ENCODE peak calls at places on chromosomes 13 and 19, in four cellular contexts. L is aorta, P is iPS DF 19.7, H is NCI-H2029 treated with DMSO at 0.1 percent for 48 hours. U is an unnamed sample.

GRCh38 chr19:41815301-41815700 is 18.9 kb downstream of the CEACAM3 start:
- DNase-seq in H (no peak), L (no peak), P (no peak), U (no peak)

GRCh38 chr13:34833562-34834182 is 108.4 kb upstream of the NBEA start:
- DNase-seq in H (no peak), P (peak), L (no peak), U (no peak)

GRCh38 chr13:46894534-46894906 is 2.3 kb downstream of the HTR2A start:
- DNase-seq in H (no peak), P (no peak), L (no peak), U (no peak)

GRCh38 chr19:48715681-48716171 is 3.8 kb downstream of the MAMSTR start:
- DNase-seq in P (no peak), H (no peak), L (no peak), U (no peak)

GRCh38 chr13:99067160-99067985 is 89.5 kb upstream of the DOCK9 start:
- DNase-seq in L (no peak), P (no peak), H (no peak), U (no peak)

GRCh38 chr13:52195052-52195837 is 35.8 kb upstream of the NEK3 start:
- DNase-seq in H (no peak), L (peak), P (peak), U (peak)

GRCh38 chr19:42108527-42109389 is 23.5 kb downstream of the POU2F2 start:
- DNase-seq in P (peak), H (peak), L (peak), U (peak)

GRCh38 chr13:73880365-73880764 is 253.8 kb downstream of the KLF12 start:
- DNase-seq in P (no peak), H (no peak), L (no peak), U (no peak)

GRCh38 chr13:113857531-113858195 is 6.2 kb downstream of the GAS6 start:
- DNase-seq in H (no peak), L (no peak), P (no peak), U (peak)

GRCh38 chr19:49554701-49555181 is 25.6 kb downstream of the NOSIP start:
- DNase-seq in H (no peak), L (no peak), P (no peak), U (no peak)

GRCh38 chr19:5172859-5173577 is 167.6 kb downstream of the PTPRS start:
- DNase-seq in P (no peak), H (no peak), L (peak), U (no peak)

GRCh38 chr13:95814494-95814893 is 137.6 kb downstream of the DNAJC3 start:
- DNase-seq in L (no peak), P (no peak), H (no peak), U (no peak)

GRCh38 chr19:4369109-4369887 is 25.9 kb downstream of the MPND start:
- DNase-seq in L (peak), H (no peak), P (no peak), U (peak)

GRCh38 chr19:45442927-45443461 is 19.3 kb upstream of the ERCC1 start:
- DNase-seq in L (peak), P (no peak), H (no peak), U (peak)

GRCh38 chr19:47661161-47661560 is 52.1 kb upstream of the EHD2 start:
- DNase-seq in L (peak), H (no peak), P (no peak), U (no peak)

GRCh38 chr13:90201198-90201597 is 1146.3 kb upstream of the MIR17HG start:
- DNase-seq in P (no peak), L (no peak), H (no peak), U (no peak)

GRCh38 chr13:101527130-101527529 is 74.7 kb downstream of the ITGBL1 start:
- DNase-seq in L (no peak), H (no peak), P (no peak), U (no peak)

GRCh38 chr19:6279620-6279930 is 200 bp downstream of the MLLT1 start:
- DNase-seq in P (no peak), L (no peak), H (no peak), U (no peak)

GRCh38 chr19:7460562-7460966 is 28.3 kb downstream of the PEX11G start:
- DNase-seq in L (no peak), P (no peak), H (no peak), U (no peak)

GRCh38 chr13:32901994-32902780 is 114.0 kb upstream of the KL start:
- DNase-seq in H (no peak), L (no peak), P (no peak), U (no peak)

GRCh38 chr13:114142640-114143490 is 10.4 kb upstream of the RASA3 start:
- DNase-seq in H (peak), L (peak), P (no peak), U (peak)

GRCh38 chr19:55653651-55654322 is 1.0 kb upstream of the U2AF2 start:
- DNase-seq in H (peak), L (peak), P (no peak), U (peak)

GRCh38 chr13:80050252-80050651 is 290.7 kb downstream of the SPRY2 start:
- DNase-seq in L (no peak), P (no peak), H (no peak), U (no peak)

GRCh38 chr13:51148952-51149573 is 38.0 kb upstream of the C13orf42 start:
- DNase-seq in P (no peak), H (no peak), L (no peak), U (no peak)

GRCh38 chr13:111322001-111322915 is 1.8 kb downstream of the TEX29 start:
- DNase-seq in P (no peak), L (no peak), H (no peak), U (no peak)

GRCh38 chr19:42069619-42070293 is at the start of gene GRIK5:
- DNase-seq in H (no peak), P (no peak), L (no peak), U (no peak)

GRCh38 chr13:38202730-38203129 is 146.9 kb upstream of the UFM1 start:
- DNase-seq in P (no peak), L (no peak), H (no peak), U (no peak)

GRCh38 chr19:1648926-1649541 is 3.4 kb downstream of the TCF3 start:
- DNase-seq in P (no peak), L (no peak), H (no peak), U (no peak)

GRCh38 chr13:110425444-110425780 is 118.3 kb downstream of the COL4A2 start:
- DNase-seq in P (no peak), L (no peak), H (no peak), U (no peak)

GRCh38 chr13:75226092-75226491 is 255.9 kb downstream of the TBC1D4 start:
- DNase-seq in L (no peak), H (no peak), P (peak), U (peak)

GRCh38 chr13:39159971-39160370 is 121.7 kb downstream of the NHLRC3 start:
- DNase-seq in H (no peak), P (no peak), L (no peak), U (no peak)

GRCh38 chr19:7507884-7508283 is 8.0 kb upstream of the ZNF358 start:
- DNase-seq in H (peak), P (no peak), L (peak), U (peak)

GRCh38 chr13:103101500-103101899 is 35.3 kb upstream of the SLC10A2 start:
- DNase-seq in P (no peak), L (no peak), H (no peak), U (no peak)

GRCh38 chr13:49084961-49085360 is 109.2 kb downstream of the FNDC3A start:
- DNase-seq in P (no peak), L (no peak), H (no peak), U (no peak)

GRCh38 chr19:38032151-38032550 is 125.1 kb downstream of the SIPA1L3 start:
- DNase-seq in H (no peak), L (no peak), P (no peak), U (no peak)

GRCh38 chr13:91122766-91123165 is 224.7 kb upstream of the MIR17HG start:
- DNase-seq in L (no peak), P (no peak), H (no peak), U (no peak)

GRCh38 chr19:756232-756631 is 5.3 kb downstream of the MISP start:
- DNase-seq in H (no peak), P (no peak), L (no peak), U (no peak)

GRCh38 chr13:51518847-51519246 is 65.4 kb upstream of the WDFY2 start:
- DNase-seq in L (no peak), H (no peak), P (no peak), U (no peak)

U was measured in lower lobe of right lung.